ENCODE peak calls at places on chromosome 4, in eight cellular contexts. B is A549, J is K562, S is transverse colon, V is breast epithelium, U is adrenal gland, Z is upper lobe of left lung, D is pancreas. G is an unnamed sample. For H3K4me1, the result is how much of the 10 kb centered on the place peaks cover.

GRCh38 chr4:67929447-67929846 is 33.8 kb downstream of the TMPRSS11A start:
- DNase-seq in J (no peak), B (peak), S (no peak), U (no peak), Z (no peak), D (no peak), V (no peak), G (no peak)

GRCh38 chr4:77697860-77698599 is 92.4 kb downstream of the CXCL13 start:
- DNase-seq in S (peak), J (no peak), U (no peak), Z (no peak), V (no peak), D (peak), B (peak), G (no peak)

GRCh38 chr4:43903456-43903855 is 545.2 kb downstream of the KCTD8 start:
- DNase-seq in D (no peak), B (no peak), U (no peak), V (no peak), J (no peak), Z (no peak), S (no peak), G (no peak)

GRCh38 chr4:187668683-187669082 is 326.9 kb upstream of the ZFP42 start:
- DNase-seq in S (no peak), V (no peak), Z (no peak), D (no peak), U (no peak), J (no peak), B (no peak), G (no peak)

GRCh38 chr4:11503166-11503565 is 74.5 kb upstream of the HS3ST1 start:
- DNase-seq in J (no peak), V (peak), D (no peak), U (peak), Z (no peak), B (no peak), S (no peak), G (no peak)

GRCh38 chr4:7019367-7019766 is 23.8 kb upstream of the TADA2B start:
- DNase-seq in S (no peak), J (no peak), V (no peak), U (no peak), D (no peak), B (no peak), Z (peak), G (no peak)

GRCh38 chr4:91198951-91199350 is 1071.8 kb downstream of the CCSER1 start:
- DNase-seq in J (no peak), Z (no peak), U (no peak), D (no peak), V (no peak), B (peak), S (no peak), G (no peak)

GRCh38 chr4:118918388-118918787 is 29.7 kb downstream of the SYNPO2 start:
- DNase-seq in D (no peak), V (no peak), S (no peak), U (no peak), J (no peak), Z (no peak), B (peak), G (no peak)

GRCh38 chr4:8282742-8283141 is 13.2 kb downstream of the HTRA3 start:
- DNase-seq in B (no peak), Z (no peak), V (no peak), D (no peak), J (no peak), S (no peak), U (no peak), G (no peak)

GRCh38 chr4:149264093-149264733 is 551.4 kb downstream of the IQCM start:
- DNase-seq in Z (peak), S (peak), U (peak), V (no peak), B (peak), D (no peak), J (peak), G (no peak)

GRCh38 chr4:15868065-15868464 is 70.5 kb downstream of the FGFBP1 start:
- DNase-seq in D (no peak), Z (no peak), U (no peak), V (no peak), J (no peak), B (peak), S (no peak), G (no peak)

GRCh38 chr4:175070444-175070843 is 152.3 kb downstream of the ADAM29 start:
- DNase-seq in B (no peak), Z (no peak), U (no peak), J (no peak), V (no peak), S (no peak), D (no peak), G (no peak)

GRCh38 chr4:60133414-60133813 is 1066.7 kb upstream of the ADGRL3 start:
- DNase-seq in J (no peak), Z (no peak), V (no peak), D (no peak), S (no peak), B (no peak), U (no peak), G (no peak)

GRCh38 chr4:67940505-67940904 is 22.8 kb downstream of the TMPRSS11A start:
- DNase-seq in B (no peak), J (no peak), Z (no peak), S (no peak), U (no peak), D (no peak), V (no peak), G (no peak)

GRCh38 chr4:28354874-28355273 is 1494.2 kb downstream of the STIM2 start:
- DNase-seq in D (no peak), Z (no peak), S (no peak), V (no peak), J (no peak), B (no peak), U (no peak), G (no peak)

GRCh38 chr4:86032476-86033022 is 327.3 kb downstream of the MAPK10 start:
- DNase-seq in S (no peak), D (no peak), V (no peak), J (no peak), B (no peak), Z (peak), U (no peak), G (no peak)

GRCh38 chr4:125315571-125316390 is 1.0 kb downstream of the FAT4 start:
- DNase-seq in Z (peak), B (peak), U (peak), V (no peak), D (peak), S (peak), J (no peak), G (no peak)

GRCh38 chr4:146333187-146333894 is 119.0 kb downstream of the REELD1 start:
- DNase-seq in J (no peak), B (peak), U (no peak), Z (no peak), S (peak), D (no peak), V (no peak), G (no peak)

GRCh38 chr4:108449139-108449538 is 171.2 kb upstream of the RPL34 start:
- DNase-seq in Z (no peak), S (no peak), U (no peak), D (no peak), V (no peak), B (no peak), J (no peak), G (no peak)

GRCh38 chr4:138275946-138276621 is 33.9 kb upstream of the SLC7A11 start:
- DNase-seq in S (no peak), U (no peak), J (no peak), Z (no peak), B (peak), D (no peak), V (no peak), G (no peak)

GRCh38 chr4:152352645-152353116 is 183.2 kb downstream of the FBXW7 start:
- DNase-seq in J (no peak), V (no peak), D (peak), U (peak), B (peak), S (peak), Z (peak), G (peak)

GRCh38 chr4:38190717-38191178 is 230.6 kb downstream of the PTTG2 start:
- DNase-seq in S (no peak), U (no peak), V (no peak), D (no peak), J (no peak), B (no peak), Z (no peak), G (no peak)

GRCh38 chr4:123547167-123547817 is 150.7 kb downstream of the SPRY1 start:
- DNase-seq in D (peak), U (no peak), S (peak), Z (peak), V (peak), B (no peak), J (peak), G (no peak)

GRCh38 chr4:156968479-156968984 is 3.1 kb downstream of the PDGFC start:
- DNase-seq in U (peak), V (peak), B (peak), S (peak), J (peak), Z (peak), D (peak), G (peak)

GRCh38 chr4:184389978-184390518 is 84.3 kb downstream of the IRF2 start:
- DNase-seq in J (no peak), D (no peak), V (no peak), U (no peak), Z (no peak), B (no peak), S (no peak), G (no peak)

GRCh38 chr4:5866841-5867782 is 25.8 kb downstream of the CRMP1 start:
- DNase-seq in B (no peak), D (no peak), J (no peak), V (no peak), Z (no peak), S (no peak), U (no peak), G (no peak)

GRCh38 chr4:118743867-118744266 is 58.7 kb downstream of the METTL14 start:
- DNase-seq in B (no peak), V (no peak), D (no peak), Z (no peak), S (no peak), U (peak), J (no peak), G (no peak)

GRCh38 chr4:159434496-159435241 is 331.8 kb downstream of the RAPGEF2 start:
- DNase-seq in D (no peak), Z (no peak), J (no peak), U (no peak), S (no peak), B (no peak), V (no peak), G (no peak)

GRCh38 chr4:3338976-3339531 is 46.2 kb downstream of the RGS12 start:
- DNase-seq in S (no peak), Z (no peak), D (no peak), V (no peak), U (no peak), J (no peak), B (no peak), G (peak)

GRCh38 chr4:185112104-185112503 is 31.0 kb upstream of the SLC25A4 start:
- DNase-seq in S (no peak), B (peak), V (no peak), J (no peak), Z (peak), D (peak), U (peak), G (peak)

GRCh38 chr4:98491862-98492554 is 166.4 kb downstream of the TSPAN5 start:
- DNase-seq in D (no peak), B (no peak), Z (no peak), U (no peak), V (no peak), J (no peak), S (no peak), G (no peak)

GRCh38 chr4:175373031-175373430 is 439.0 kb downstream of the GPM6A start:
- DNase-seq in B (no peak), Z (no peak), U (no peak), V (no peak), D (no peak), S (no peak), J (no peak), G (no peak)

GRCh38 chr4:17385403-17385802 is 126.5 kb downstream of the QDPR start:
- DNase-seq in U (peak), S (no peak), D (no peak), V (no peak), Z (peak), B (no peak), J (no peak), G (no peak)

GRCh38 chr4:171553961-171554360 is 259.2 kb upstream of the GALNTL6 start:
- DNase-seq in D (no peak), S (no peak), Z (no peak), U (no peak), J (no peak), B (no peak), V (no peak), G (no peak)

GRCh38 chr4:145951931-145952330 is 13.3 kb upstream of the ZNF827 start:
- DNase-seq in B (no peak), U (peak), S (no peak), Z (no peak), D (no peak), V (no peak), J (no peak), G (no peak)

GRCh38 chr4:53763813-53764597 is 172.7 kb upstream of the LNX1 start:
- DNase-seq in Z (no peak), U (no peak), D (no peak), S (no peak), V (no peak), B (no peak), J (no peak), G (no peak)

GRCh38 chr4:73730854-73731253 is 9.5 kb upstream of the CXCL8 start:
- DNase-seq in Z (peak), D (no peak), U (no peak), B (no peak), J (no peak), V (no peak), S (no peak), G (no peak)

GRCh38 chr4:187141101-187141500 is 417.4 kb upstream of the FAT1 start:
- DNase-seq in S (no peak), B (no peak), U (no peak), Z (no peak), D (no peak), J (no peak), V (no peak), G (no peak)

GRCh38 chr4:1737666-1738065 is 16.3 kb downstream of the TACC3 start:
- DNase-seq in J (no peak), V (no peak), D (no peak), U (no peak), S (no peak), Z (no peak), B (no peak), G (no peak)

GRCh38 chr4:1740021-1740545 is 18.8 kb downstream of the TACC3 start:
- DNase-seq in S (no peak), B (no peak), V (no peak), D (no peak), U (no peak), Z (no peak), J (no peak), G (no peak)

GRCh38 chr4:1739358-1739757 is 18.0 kb downstream of the TACC3 start:
- DNase-seq in J (no peak), S (no peak), B (no peak), V (no peak), U (no peak), Z (no peak), D (no peak), G (no peak)

GRCh38 chr4:1736820-1737219 is 15.5 kb downstream of the TACC3 start:
- DNase-seq in B (no peak), D (no peak), V (no peak), Z (no peak), S (no peak), J (no peak), U (no peak), G (no peak)

DNA sequence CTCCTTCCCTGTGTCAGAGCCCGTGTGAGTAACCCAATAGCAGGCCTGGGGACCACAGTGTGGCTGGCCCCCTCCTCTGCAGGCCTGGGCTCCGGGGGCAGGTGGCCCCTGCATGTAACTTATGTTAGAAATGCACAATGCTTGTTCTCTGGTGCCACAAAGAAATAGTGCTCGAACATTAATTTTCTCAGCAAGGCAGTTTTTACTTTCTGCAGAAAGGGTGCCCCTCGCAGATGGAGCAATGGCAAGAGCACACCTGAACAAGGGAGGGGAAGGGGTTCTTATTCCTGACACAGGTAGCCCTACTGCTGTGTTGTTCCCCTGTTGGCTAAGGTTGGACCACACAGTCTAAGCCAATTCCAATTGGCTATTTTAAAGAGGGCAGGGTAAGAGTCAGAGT is 17.1 kb downstream of the TACC3 start:
- DNase-seq in J (no peak), S (no peak), U (no peak), Z (no peak), V (no peak), D (no peak), B (no peak), G (no peak)
- H3K4me1 ChIP-seq in J (under half), S (under half), U (under half), Z (under half), V (under half), D (under half), B (under half), G (under half)

GRCh38 chr4:675980-676870 is 1.9 kb downstream of the MYL5 start:
- DNase-seq in V (no peak), S (peak), J (no peak), U (no peak), Z (no peak), B (no peak), D (no peak), G (no peak)
- TF ChIP-seq CTCF in V (no peak), S (no peak), J (no peak), U (no peak), Z (no peak), B (no peak), D (no peak), G (no peak)

GRCh38 chr4:99946346-99947189 is at the start of gene DNAJB14:
- DNase-seq in U (peak), Z (peak), V (peak), S (peak), D (peak), B (peak), J (peak), G (peak)

GRCh38 chr4:99945718-99946345 is 586 bp downstream of the DNAJB14 start:
- DNase-seq in U (no peak), B (peak), J (peak), Z (peak), D (no peak), V (no peak), S (no peak), G (no peak)

GRCh38 chr4:99947190-99947578 is 766 bp upstream of the DNAJB14 start:
- DNase-seq in J (no peak), D (no peak), B (no peak), Z (no peak), S (no peak), U (no peak), V (no peak), G (no peak)

GRCh38 chr4:99949034-99949998 is 759 bp downstream of the H2AZ1 start:
- DNase-seq in Z (peak), B (peak), U (peak), V (peak), D (peak), J (peak), S (peak), G (peak)

DNA sequence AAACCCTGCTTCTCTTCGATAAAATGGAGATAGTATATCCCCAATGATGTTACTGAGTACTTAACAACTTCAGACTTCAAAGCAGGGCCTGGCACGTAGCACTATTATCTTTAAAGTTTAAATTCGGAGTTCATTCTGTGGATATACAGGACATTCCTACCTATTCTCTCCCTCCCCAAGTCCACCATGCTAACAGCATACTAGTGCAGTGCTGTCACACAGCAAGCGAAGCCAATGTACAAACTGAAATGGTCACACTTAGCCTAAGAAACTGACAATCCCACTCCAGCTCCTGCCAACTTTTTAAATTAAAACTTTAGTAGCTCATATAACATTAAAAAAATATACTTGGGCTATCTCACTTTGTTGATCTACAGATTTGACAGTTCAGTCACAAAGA is 1.2 kb upstream of the DNAJB14 start:
- DNase-seq in S (no peak), D (no peak), J (no peak), V (no peak), B (no peak), Z (no peak), U (no peak), G (no peak)
- H3K4me1 ChIP-seq in S (under half), D (under half), J (under half), V (under half), B (under half), Z (under half), U (under half), G (under half)

DNA sequence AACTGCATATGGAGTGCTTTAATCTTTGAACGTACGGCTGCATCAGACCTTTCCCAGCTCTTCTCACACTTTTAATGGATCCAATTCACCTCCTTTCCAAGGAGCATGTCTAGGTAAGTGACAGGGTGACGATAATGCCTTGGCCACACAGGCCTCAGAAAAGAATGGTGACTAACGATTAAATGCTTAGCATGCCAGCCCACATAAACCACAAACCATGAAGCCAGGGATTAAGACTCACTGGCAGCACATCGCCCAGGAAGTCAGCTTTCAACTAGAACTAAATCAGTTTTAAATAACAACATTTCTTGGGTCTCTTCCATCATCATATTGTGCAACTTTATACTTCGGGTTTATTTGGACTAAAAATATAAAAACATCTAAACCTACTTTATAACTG is 28.7 kb downstream of the INPP4B start:
- DNase-seq in B (peak), D (no peak), Z (no peak), U (no peak), V (no peak), S (no peak), J (no peak), G (no peak)
- TF ChIP-seq CTCF in B (no peak), D (no peak), Z (no peak), U (no peak), V (no peak), S (no peak), J (no peak), G (no peak)

G was measured in right atrium auricular region.